ENCODE peak calls at places on chromosomes 16 and 17, in seven cellular contexts. N is breast epithelium, H is lung, R is upper lobe of right lung, V is DND-41, S is tibial nerve, K is adrenal gland. Y is an unnamed sample.

GRCh38 chr17:45070809-45071208 is 9.7 kb downstream of the NMT1 start:
- DNase-seq in N (no peak), H (no peak), R (no peak), V (no peak), S (no peak), K (no peak), Y (no peak)

GRCh38 chr16:65919116-65919515 is 447.4 kb upstream of the CDH5 start:
- DNase-seq in N (no peak), H (no peak), R (no peak), V (no peak), S (no peak), K (no peak), Y (no peak)

GRCh38 chr16:2468142-2468724 is 2.9 kb upstream of the NTN3 start:
- DNase-seq in N (no peak), H (no peak), R (no peak), V (no peak), S (no peak), K (no peak), Y (no peak)

GRCh38 chr16:50300942-50301625 is 34.7 kb downstream of the ADCY7 start:
- DNase-seq in N (peak; percentile 43), H (no peak), R (peak; percentile 62), V (no peak), S (no peak), K (no peak), Y (no peak)

GRCh38 chr16:89171216-89172170 is at the start of gene CDH15:
- DNase-seq in N (peak; percentile 94), H (peak; percentile 95), R (peak; percentile 98), V (peak; percentile 92), S (peak; percentile 72), K (peak; percentile 92), Y (peak; percentile 93)

GRCh38 chr16:88527186-88527936 is 42.8 kb upstream of the ZC3H18 start:
- DNase-seq in N (peak; percentile 70), H (peak; percentile 59), R (peak; percentile 83), V (peak; percentile 21), S (peak; percentile 44), K (peak; percentile 68), Y (peak; percentile 42)

GRCh38 chr17:66740226-66740625 is 94.7 kb upstream of the CACNG5 start:
- DNase-seq in N (no peak), H (no peak), R (no peak), V (no peak), S (no peak), K (no peak), Y (no peak)

GRCh38 chr17:80981062-80981902 is 10.4 kb upstream of the CHMP6 start:
- DNase-seq in N (no peak), H (no peak), R (no peak), V (peak; percentile 54), S (no peak), K (no peak), Y (peak; percentile 31)

GRCh38 chr17:45123076-45123770 is 9.1 kb downstream of the PLCD3 start:
- DNase-seq in N (no peak), H (no peak), R (no peak), V (no peak), S (no peak), K (no peak), Y (no peak)

GRCh38 chr17:1894753-1895339 is 65.0 kb downstream of the RPA1 start:
- DNase-seq in N (no peak), H (peak; percentile 53), R (peak; percentile 71), V (no peak), S (no peak), K (no peak), Y (no peak)

GRCh38 chr17:68599091-68599872 is 1.9 kb downstream of the FAM20A start:
- DNase-seq in N (no peak), H (no peak), R (no peak), V (no peak), S (no peak), K (no peak), Y (no peak)

GRCh38 chr17:77423589-77424451 is 283.1 kb downstream of the SEC14L1 start:
- DNase-seq in N (peak; percentile 83), H (peak; percentile 74), R (no peak), V (no peak), S (peak; percentile 83), K (peak; percentile 94), Y (no peak)

GRCh38 chr17:3678095-3678820 is 9.6 kb downstream of the EMC6 start:
- DNase-seq in N (no peak), H (no peak), R (no peak), V (no peak), S (no peak), K (no peak), Y (no peak)

GRCh38 chr17:2798188-2798587 is 1.9 kb downstream of the RAP1GAP2 start:
- DNase-seq in N (no peak), H (no peak), R (no peak), V (no peak), S (no peak), K (no peak), Y (no peak)

GRCh38 chr17:80637286-80637703 is 92.7 kb downstream of the RPTOR start:
- DNase-seq in N (no peak), H (no peak), R (no peak), V (no peak), S (no peak), K (no peak), Y (no peak)

GRCh38 chr17:33686171-33686570 is 393.1 kb upstream of the ASIC2 start:
- DNase-seq in N (no peak), H (no peak), R (no peak), V (peak; percentile 35), S (no peak), K (no peak), Y (peak; percentile 27)

GRCh38 chr16:10921536-10922327 is 20.5 kb downstream of the DEXI start:
- DNase-seq in N (no peak), H (no peak), R (no peak), V (no peak), S (no peak), K (no peak), Y (no peak)

GRCh38 chr16:20611975-20612471 is 35.9 kb upstream of the ACSM2B start:
- DNase-seq in N (no peak), H (peak; percentile 64), R (peak; percentile 74), V (no peak), S (no peak), K (no peak), Y (no peak)

GRCh38 chr16:84724619-84725307 is 25.0 kb downstream of the USP10 start:
- DNase-seq in N (no peak), H (no peak), R (no peak), V (no peak), S (no peak), K (no peak), Y (no peak)

GRCh38 chr17:21233581-21234337 is 19.5 kb downstream of the NATD1 start:
- DNase-seq in N (no peak), H (no peak), R (no peak), V (no peak), S (no peak), K (no peak), Y (no peak)

GRCh38 chr17:21239680-21240374 is 13.4 kb downstream of the NATD1 start:
- DNase-seq in N (no peak), H (no peak), R (no peak), V (peak; percentile 24), S (no peak), K (no peak), Y (no peak)

GRCh38 chr17:21232033-21232749 is 18.2 kb upstream of the TMEM11 start:
- DNase-seq in N (no peak), H (no peak), R (no peak), V (no peak), S (no peak), K (no peak), Y (no peak)

GRCh38 chr17:21231533-21231932 is 17.6 kb upstream of the TMEM11 start:
- DNase-seq in N (no peak), H (no peak), R (no peak), V (no peak), S (no peak), K (no peak), Y (no peak)

DNA sequence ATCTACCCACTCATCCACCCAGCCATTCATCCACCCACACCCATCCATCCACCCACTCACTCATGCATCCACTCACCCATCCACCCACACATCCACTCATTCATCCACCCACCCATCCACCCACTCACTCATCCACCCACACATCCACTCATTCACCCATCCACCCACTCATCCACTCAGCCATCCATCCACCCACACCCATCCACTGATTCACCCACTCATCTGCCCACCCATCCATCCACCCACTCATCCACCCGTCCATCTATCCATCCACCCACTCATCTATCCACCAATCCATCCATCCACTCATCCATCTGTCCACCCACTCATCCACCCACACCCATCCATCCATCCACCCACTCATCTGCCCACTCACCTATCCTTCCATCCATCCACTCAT is 17.3 kb downstream of the NATD1 start:
- DNase-seq in N (no peak), H (no peak), R (no peak), V (no peak), S (no peak), K (no peak), Y (no peak)
- H3K27ac ChIP-seq in N (no peak overlapping the region), H (no peak overlapping the region), R (no peak overlapping the region), V (no peak overlapping the region), S (no peak overlapping the region), K (no peak overlapping the region), Y (no peak overlapping the region)

GRCh38 chr16:81816793-81817210 is 37.7 kb downstream of the PLCG2 start:
- DNase-seq in N (no peak), H (no peak), R (no peak), V (no peak), S (no peak), K (no peak), Y (no peak)
- H3K9me3 ChIP-seq in N (no peaks in the 10 kb centered on the region), H (no peaks in the 10 kb centered on the region), R (no peaks in the 10 kb centered on the region), V (no peaks in the 10 kb centered on the region), S (no peaks in the 10 kb centered on the region), K (no peaks in the 10 kb centered on the region), Y (no peaks in the 10 kb centered on the region)

GRCh38 chr17:18020971-18021370 is 18.0 kb downstream of the ATPAF2 start:
- DNase-seq in N (no peak), H (no peak), R (no peak), V (no peak), S (no peak), K (no peak), Y (no peak)

GRCh38 chr17:18018411-18018921 is 20.5 kb downstream of the ATPAF2 start:
- DNase-seq in N (no peak), H (no peak), R (peak; percentile 48), V (no peak), S (no peak), K (no peak), Y (no peak)

GRCh38 chr17:18025596-18026407 is 13.2 kb downstream of the ATPAF2 start:
- DNase-seq in N (no peak), H (no peak), R (no peak), V (no peak), S (no peak), K (no peak), Y (no peak)

GRCh38 chr17:18017958-18018357 is 21.0 kb downstream of the ATPAF2 start:
- DNase-seq in N (no peak), H (no peak), R (no peak), V (no peak), S (no peak), K (no peak), Y (no peak)

GRCh38 chr17:18021372-18021771 is 17.6 kb downstream of the ATPAF2 start:
- DNase-seq in N (no peak), H (no peak), R (no peak), V (no peak), S (no peak), K (no peak), Y (no peak)
- H3K27ac ChIP-seq in N (no peak overlapping the region), H (no peak overlapping the region), R (no peak overlapping the region), V (no peak overlapping the region), S (no peak overlapping the region), K (no peak overlapping the region), Y (no peak overlapping the region)

DNA sequence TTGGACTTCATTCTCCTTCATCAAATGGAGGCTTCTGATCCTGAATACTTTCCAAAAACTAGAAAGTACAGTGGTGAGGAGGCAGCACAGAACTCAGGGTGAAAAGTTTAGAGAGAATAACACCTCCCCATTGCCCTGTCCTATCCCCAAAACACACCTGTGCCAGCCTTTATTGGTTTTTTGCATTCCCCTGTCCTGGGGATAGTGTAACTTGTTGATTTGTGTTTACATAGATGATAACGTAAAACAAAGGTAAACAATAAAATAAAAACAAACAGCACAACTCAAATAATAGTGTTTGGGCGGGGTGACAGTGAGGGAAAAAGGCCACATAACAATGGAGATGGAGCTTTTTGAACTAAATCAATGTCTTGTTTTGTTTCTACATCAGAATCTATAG is 1917.7 kb downstream of the TP53TG3F start:
- DNase-seq in N (no peak), H (no peak), R (no peak), V (no peak), S (no peak), K (no peak), Y (no peak)
- H3K9me3 ChIP-seq in N (no peaks in the 10 kb centered on the region), H (no peaks in the 10 kb centered on the region), R (no peaks in the 10 kb centered on the region), V (no peaks in the 10 kb centered on the region), S (no peaks in the 10 kb centered on the region), K (no peaks in the 10 kb centered on the region), Y (peaks cover 16% of the 10 kb centered on the region)